ENCODE peak calls at places on chromosomes 16 and 17, in ten cellular contexts. Z, B, V, H, R, Q, J, G, C and K are unnamed samples.

GRCh38 chr16:24810951-24811843 is 34.6 kb upstream of the SLC5A11 start:
- DNase-seq in C (no peak), G (no peak), J (no peak), R (no peak), V (no peak), B (no peak), H (no peak), Z (no peak), Q (no peak), K (no peak)

GRCh38 chr17:82424001-82424862 is 5.8 kb upstream of the OGFOD3 start:
- DNase-seq in Z (no peak), J (peak), Q (peak), R (peak), H (peak), C (peak), G (no peak), V (peak), B (no peak), K (no peak)

GRCh38 chr17:21041753-21042433 is 918 bp downstream of the USP22 start:
- DNase-seq in Z (no peak), R (no peak), G (peak), V (peak), J (peak), H (peak), B (peak), Q (peak), C (peak), K (no peak)

GRCh38 chr16:65105173-65105572 is 16.7 kb downstream of the CDH11 start:
- DNase-seq in Q (no peak), B (no peak), J (no peak), R (no peak), Z (no peak), H (no peak), V (peak), C (no peak), G (no peak), K (no peak)

GRCh38 chr17:77892469-77893143 is 65.9 kb upstream of the TNRC6C start:
- DNase-seq in B (no peak), Q (no peak), H (peak), G (no peak), Z (no peak), J (no peak), C (no peak), V (peak), R (no peak), K (no peak)

GRCh38 chr17:67260051-67260987 is 15.3 kb upstream of the HELZ start:
- DNase-seq in V (no peak), R (peak), Q (no peak), B (no peak), J (peak), C (peak), Z (no peak), G (peak), H (peak), K (no peak)

GRCh38 chr17:30567231-30568116 is 90.3 kb downstream of the GOSR1 start:
- DNase-seq in H (no peak), R (no peak), B (no peak), J (no peak), V (no peak), C (no peak), Z (no peak), G (no peak), Q (no peak), K (no peak)

GRCh38 chr16:6095414-6095813 is 997.8 kb upstream of the EEF2KMT start:
- DNase-seq in V (no peak), Q (no peak), J (no peak), R (no peak), B (no peak), G (no peak), C (no peak), Z (no peak), H (no peak), K (no peak)

GRCh38 chr16:88914750-88915368 is 48.4 kb upstream of the PABPN1L start:
- DNase-seq in Z (peak), G (no peak), H (no peak), Q (no peak), B (no peak), R (peak), V (no peak), C (no peak), J (peak), K (no peak)

GRCh38 chr17:75241996-75242460 is 19.4 kb downstream of the GGA3 start:
- DNase-seq in V (no peak), C (no peak), R (peak), B (no peak), Z (no peak), G (no peak), J (peak), Q (no peak), H (no peak), K (no peak)